ENCODE peak calls at places on chromosome 16, in six cellular contexts. One of them, this sample, is unnamed.

GRCh38 chr16:56871172-56871593 is 6.2 kb downstream of the SLC12A3 start:
- DNase-seq in left cardiac atrium: no peak
- DNase-seq in EH: peak; percentile 79
- DNase-seq in NCI-H1417: no peak
- DNase-seq in mammary epithelial cell: peak; percentile 33
- DNase-seq in hepatic stellate cell: peak; percentile 82
- DNase-seq in this sample: peak; percentile 86

GRCh38 chr16:85375282-85375681 is 237.8 kb upstream of the GSE1 start:
- DNase-seq in mammary epithelial cell: no peak
- DNase-seq in NCI-H1417: no peak
- DNase-seq in left cardiac atrium: no peak
- DNase-seq in hepatic stellate cell: no peak
- DNase-seq in EH: no peak
- DNase-seq in this sample: no peak

GRCh38 chr16:57619606-57620315 is 8.7 kb upstream of the ADGRG1 start:
- DNase-seq in NCI-H1417: peak; percentile 92
- DNase-seq in hepatic stellate cell: no peak
- DNase-seq in EH: no peak
- DNase-seq in left cardiac atrium: peak; percentile 9
- DNase-seq in mammary epithelial cell: peak; percentile 91
- DNase-seq in this sample: no peak

GRCh38 chr16:57507414-57508083 is 21.3 kb upstream of the DOK4 start:
- DNase-seq in hepatic stellate cell: no peak
- DNase-seq in EH: no peak
- DNase-seq in NCI-H1417: peak; percentile 97
- DNase-seq in left cardiac atrium: no peak
- DNase-seq in mammary epithelial cell: no peak
- DNase-seq in this sample: no peak

GRCh38 chr16:57754354-57755060 is 18.9 kb downstream of the KATNB1 start:
- DNase-seq in mammary epithelial cell: no peak
- DNase-seq in left cardiac atrium: peak; percentile 14
- DNase-seq in NCI-H1417: no peak
- DNase-seq in hepatic stellate cell: no peak
- DNase-seq in EH: no peak
- DNase-seq in this sample: peak; percentile 25

GRCh38 chr16:13189250-13189649 is 287.9 kb downstream of the SHISA9 start:
- DNase-seq in NCI-H1417: no peak
- DNase-seq in mammary epithelial cell: no peak
- DNase-seq in hepatic stellate cell: no peak
- DNase-seq in EH: no peak
- DNase-seq in left cardiac atrium: no peak
- DNase-seq in this sample: no peak

GRCh38 chr16:2486645-2487516 is 12.0 kb downstream of the TBC1D24 start:
- DNase-seq in hepatic stellate cell: no peak
- DNase-seq in left cardiac atrium: no peak
- DNase-seq in mammary epithelial cell: no peak
- DNase-seq in NCI-H1417: peak; percentile 20
- DNase-seq in EH: peak; percentile 52
- DNase-seq in this sample: no peak

GRCh38 chr16:59611556-59611955 is 877.4 kb upstream of the GOT2 start:
- DNase-seq in left cardiac atrium: no peak
- DNase-seq in EH: no peak
- DNase-seq in hepatic stellate cell: no peak
- DNase-seq in NCI-H1417: no peak
- DNase-seq in mammary epithelial cell: peak; percentile 53
- DNase-seq in this sample: peak; percentile 5

GRCh38 chr16:86072328-86073102 is 173.6 kb downstream of the IRF8 start:
- DNase-seq in EH: peak; percentile 74
- DNase-seq in NCI-H1417: peak; percentile 61
- DNase-seq in left cardiac atrium: peak; percentile 71
- DNase-seq in mammary epithelial cell: peak; percentile 24
- DNase-seq in hepatic stellate cell: peak; percentile 77
- DNase-seq in this sample: peak; percentile 79

GRCh38 chr16:77332792-77333191 is 102.0 kb downstream of the ADAMTS18 start:
- DNase-seq in left cardiac atrium: no peak
- DNase-seq in mammary epithelial cell: no peak
- DNase-seq in NCI-H1417: no peak
- DNase-seq in EH: no peak
- DNase-seq in hepatic stellate cell: no peak
- DNase-seq in this sample: no peak

GRCh38 chr16:61879-62281 is 8.3 kb downstream of the SNRNP25 start:
- DNase-seq in NCI-H1417: no peak
- DNase-seq in left cardiac atrium: no peak
- DNase-seq in hepatic stellate cell: no peak
- DNase-seq in mammary epithelial cell: no peak
- DNase-seq in EH: no peak
- DNase-seq in this sample: no peak

GRCh38 chr16:22814330-22815105 is 556 bp downstream of the HS3ST2 start:
- DNase-seq in mammary epithelial cell: peak; percentile 64
- DNase-seq in left cardiac atrium: peak; percentile 28
- DNase-seq in EH: no peak
- DNase-seq in hepatic stellate cell: no peak
- DNase-seq in NCI-H1417: no peak
- DNase-seq in this sample: no peak

GRCh38 chr16:56777533-56777932 is 47.6 kb downstream of the NUP93 start:
- DNase-seq in hepatic stellate cell: no peak
- DNase-seq in left cardiac atrium: no peak
- DNase-seq in mammary epithelial cell: no peak
- DNase-seq in EH: peak; percentile 66
- DNase-seq in NCI-H1417: no peak
- DNase-seq in this sample: peak; percentile 56

GRCh38 chr16:23181506-23181905 is 1.0 kb upstream of the SCNN1G start:
- DNase-seq in hepatic stellate cell: no peak
- DNase-seq in left cardiac atrium: no peak
- DNase-seq in NCI-H1417: no peak
- DNase-seq in EH: no peak
- DNase-seq in mammary epithelial cell: no peak
- DNase-seq in this sample: no peak

GRCh38 chr16:49407873-49408565 is 34.4 kb downstream of the C16orf78 start:
- DNase-seq in EH: peak; percentile 68
- DNase-seq in left cardiac atrium: peak; percentile 89
- DNase-seq in mammary epithelial cell: peak; percentile 67
- DNase-seq in NCI-H1417: peak; percentile 94
- DNase-seq in hepatic stellate cell: peak; percentile 73
- DNase-seq in this sample: peak; percentile 82

GRCh38 chr16:4780235-4780634 is 7.9 kb downstream of the SEPTIN12 start:
- DNase-seq in mammary epithelial cell: no peak
- DNase-seq in EH: peak; percentile 40
- DNase-seq in left cardiac atrium: no peak
- DNase-seq in NCI-H1417: no peak
- DNase-seq in hepatic stellate cell: no peak
- DNase-seq in this sample: no peak

GRCh38 chr16:61295311-61295710 is 740.9 kb downstream of the CDH8 start:
- DNase-seq in EH: no peak
- DNase-seq in left cardiac atrium: no peak
- DNase-seq in hepatic stellate cell: no peak
- DNase-seq in NCI-H1417: no peak
- DNase-seq in mammary epithelial cell: peak; percentile 16
- DNase-seq in this sample: no peak

GRCh38 chr16:21646091-21646490 is 6.3 kb downstream of the IGSF6 start:
- DNase-seq in EH: no peak
- DNase-seq in left cardiac atrium: no peak
- DNase-seq in mammary epithelial cell: no peak
- DNase-seq in NCI-H1417: no peak
- DNase-seq in hepatic stellate cell: peak; percentile 41
- DNase-seq in this sample: no peak

GRCh38 chr16:58186176-58186944 is 11.5 kb downstream of the CSNK2A2 start:
- DNase-seq in mammary epithelial cell: no peak
- DNase-seq in EH: no peak
- DNase-seq in hepatic stellate cell: no peak
- DNase-seq in NCI-H1417: no peak
- DNase-seq in left cardiac atrium: no peak
- DNase-seq in this sample: no peak

GRCh38 chr16:10107081-10107480 is 75.1 kb downstream of the GRIN2A start:
- DNase-seq in mammary epithelial cell: no peak
- DNase-seq in hepatic stellate cell: no peak
- DNase-seq in EH: no peak
- DNase-seq in NCI-H1417: no peak
- DNase-seq in left cardiac atrium: no peak
- DNase-seq in this sample: no peak

This sample was measured in AG08395.